ENCODE peak calls at places on chromosomes 2 and 18, in six cellular contexts. M, P, H, D, O and E are unnamed samples.

GRCh38 chr18:43760010-43760409 is 482.7 kb upstream of the SYT4 start:
- DNase-seq in M (no peak), P (no peak), H (no peak), D (no peak), O (no peak), E (no peak)

GRCh38 chr18:75612491-75612890 is 185.0 kb upstream of the SMIM21 start:
- DNase-seq in M (no peak), P (no peak), H (no peak), D (no peak), O (no peak), E (no peak)

GRCh38 chr2:128438091-128438490 is 119.4 kb upstream of the HS6ST1 start:
- DNase-seq in M (peak), P (no peak), H (no peak), D (no peak), O (no peak), E (no peak)

GRCh38 chr18:30623401-30624065 is 419.0 kb downstream of the DSC3 start:
- DNase-seq in M (no peak), P (no peak), H (no peak), D (no peak), O (no peak), E (no peak)

GRCh38 chr2:157895531-157895930 is 19.4 kb upstream of the ACVR1 start:
- DNase-seq in M (no peak), P (no peak), H (no peak), D (no peak), O (no peak), E (no peak)

GRCh38 chr2:218798767-218799504 is 17.0 kb downstream of the CYP27A1 start:
- DNase-seq in M (no peak), P (no peak), H (no peak), D (no peak), O (no peak), E (no peak)

GRCh38 chr18:44731160-44731865 is 50.6 kb downstream of the SETBP1 start:
- DNase-seq in M (no peak), P (no peak), H (no peak), D (peak), O (no peak), E (peak)

GRCh38 chr2:216829533-216829932 is 30.3 kb downstream of the TNP1 start:
- DNase-seq in M (peak), P (no peak), H (peak), D (no peak), O (no peak), E (no peak)

GRCh38 chr2:240999873-241000541 is 1.6 kb downstream of the SNED1 start:
- DNase-seq in M (no peak), P (no peak), H (no peak), D (no peak), O (no peak), E (no peak)

GRCh38 chr2:118310016-118310877 is 222.0 kb downstream of the INSIG2 start:
- DNase-seq in M (peak), P (peak), H (no peak), D (no peak), O (peak), E (peak)

GRCh38 chr18:44182363-44182762 is 498.3 kb upstream of the SETBP1 start:
- DNase-seq in M (no peak), P (no peak), H (no peak), D (no peak), O (no peak), E (no peak)

GRCh38 chr2:120140866-120141265 is 82.3 kb downstream of the TMEM185B start:
- DNase-seq in M (no peak), P (no peak), H (no peak), D (no peak), O (no peak), E (no peak)

GRCh38 chr2:145033438-145033837 is 513.5 kb upstream of the ZEB2 start:
- DNase-seq in M (no peak), P (no peak), H (no peak), D (no peak), O (no peak), E (no peak)

GRCh38 chr2:65101071-65101470 is 28.8 kb downstream of the RAB1A start:
- DNase-seq in M (no peak), P (no peak), H (no peak), D (no peak), O (no peak), E (no peak)

GRCh38 chr2:208466133-208466919 is 59.7 kb downstream of the PTH2R start:
- DNase-seq in M (peak), P (no peak), H (no peak), D (no peak), O (peak), E (peak)

GRCh38 chr2:98191880-98192279 is 104.9 kb downstream of the VWA3B start:
- DNase-seq in M (no peak), P (no peak), H (no peak), D (no peak), O (no peak), E (no peak)

GRCh38 chr2:189570565-189570964 is 10.0 kb downstream of the SLC40A1 start:
- DNase-seq in M (no peak), P (no peak), H (no peak), D (no peak), O (no peak), E (no peak)

GRCh38 chr2:1642066-1642861 is 102.1 kb downstream of the PXDN start:
- DNase-seq in M (no peak), P (no peak), H (no peak), D (no peak), O (no peak), E (no peak)

GRCh38 chr2:16546128-16546754 is 119.4 kb downstream of the CYRIA start:
- DNase-seq in M (peak), P (no peak), H (no peak), D (peak), O (no peak), E (peak)

GRCh38 chr18:46953195-46953594 is 35.8 kb downstream of the KATNAL2 start:
- DNase-seq in M (no peak), P (no peak), H (no peak), D (no peak), O (no peak), E (no peak)

GRCh38 chr18:12384261-12384660 is 7.2 kb upstream of the AFG3L2 start:
- DNase-seq in M (no peak), P (no peak), H (no peak), D (no peak), O (no peak), E (no peak)

GRCh38 chr2:218806346-218806978 is 24.5 kb downstream of the CYP27A1 start:
- DNase-seq in M (peak), P (peak), H (peak), D (peak), O (no peak), E (peak)

GRCh38 chr2:164826293-164827243 is 15.1 kb downstream of the COBLL1 start:
- DNase-seq in M (peak), P (no peak), H (peak), D (peak), O (no peak), E (no peak)

GRCh38 chr2:14693874-14694273 is 61.4 kb downstream of the LRATD1 start:
- DNase-seq in M (no peak), P (no peak), H (no peak), D (no peak), O (no peak), E (no peak)

GRCh38 chr2:6356127-6356761 is 509.5 kb downstream of the CMPK2 start:
- DNase-seq in M (no peak), P (peak), H (no peak), D (no peak), O (no peak), E (no peak)

GRCh38 chr2:132033949-132034348 is 127.8 kb downstream of the ANKRD30BL start:
- DNase-seq in M (no peak), P (no peak), H (no peak), D (no peak), O (no peak), E (no peak)

GRCh38 chr2:215624423-215624829 is 188.6 kb upstream of the FN1 start:
- DNase-seq in M (no peak), P (no peak), H (peak), D (peak), O (no peak), E (no peak)

GRCh38 chr2:44718431-44718830 is 223.1 kb upstream of the SIX3 start:
- DNase-seq in M (no peak), P (no peak), H (no peak), D (no peak), O (no peak), E (no peak)

GRCh38 chr2:21763501-21763900 is 639.7 kb downstream of the TDRD15 start:
- DNase-seq in M (no peak), P (no peak), H (no peak), D (no peak), O (no peak), E (no peak)

GRCh38 chr18:7697306-7697705 is 130.2 kb downstream of the PTPRM start:
- DNase-seq in M (no peak), P (no peak), H (no peak), D (no peak), O (no peak), E (no peak)

GRCh38 chr2:161898633-161899032 is 175.4 kb downstream of the DPP4 start:
- DNase-seq in M (no peak), P (no peak), H (no peak), D (no peak), O (no peak), E (no peak)

GRCh38 chr2:230155359-230155758 is 64.4 kb downstream of the SP110 start:
- DNase-seq in M (no peak), P (no peak), H (no peak), D (no peak), O (no peak), E (no peak)

GRCh38 chr2:28342081-28342967 is 50.3 kb upstream of the FOSL2 start:
- DNase-seq in M (peak), P (no peak), H (peak), D (no peak), O (no peak), E (no peak)
- H3K4me3 ChIP-seq in M (no peak), P (no peak), H (peak), D (no peak), O (no peak), E (no peak)

GRCh38 chr2:219886615-219887014 is 259.2 kb downstream of the SLC4A3 start:
- DNase-seq in M (no peak), P (no peak), H (no peak), D (no peak), O (no peak), E (no peak)
- TF ChIP-seq CTCF in M (no peak), P (no peak), H (no peak), D (no peak), O (peak), E (no peak)

GRCh38 chr18:57930476-57930875 is 113.5 kb upstream of the NEDD4L start:
- DNase-seq in M (no peak), P (no peak), H (no peak), D (no peak), O (no peak), E (no peak)
- H3K4me3 ChIP-seq in M (no peak), P (no peak), H (no peak), D (no peak), O (no peak), E (no peak)

DNA sequence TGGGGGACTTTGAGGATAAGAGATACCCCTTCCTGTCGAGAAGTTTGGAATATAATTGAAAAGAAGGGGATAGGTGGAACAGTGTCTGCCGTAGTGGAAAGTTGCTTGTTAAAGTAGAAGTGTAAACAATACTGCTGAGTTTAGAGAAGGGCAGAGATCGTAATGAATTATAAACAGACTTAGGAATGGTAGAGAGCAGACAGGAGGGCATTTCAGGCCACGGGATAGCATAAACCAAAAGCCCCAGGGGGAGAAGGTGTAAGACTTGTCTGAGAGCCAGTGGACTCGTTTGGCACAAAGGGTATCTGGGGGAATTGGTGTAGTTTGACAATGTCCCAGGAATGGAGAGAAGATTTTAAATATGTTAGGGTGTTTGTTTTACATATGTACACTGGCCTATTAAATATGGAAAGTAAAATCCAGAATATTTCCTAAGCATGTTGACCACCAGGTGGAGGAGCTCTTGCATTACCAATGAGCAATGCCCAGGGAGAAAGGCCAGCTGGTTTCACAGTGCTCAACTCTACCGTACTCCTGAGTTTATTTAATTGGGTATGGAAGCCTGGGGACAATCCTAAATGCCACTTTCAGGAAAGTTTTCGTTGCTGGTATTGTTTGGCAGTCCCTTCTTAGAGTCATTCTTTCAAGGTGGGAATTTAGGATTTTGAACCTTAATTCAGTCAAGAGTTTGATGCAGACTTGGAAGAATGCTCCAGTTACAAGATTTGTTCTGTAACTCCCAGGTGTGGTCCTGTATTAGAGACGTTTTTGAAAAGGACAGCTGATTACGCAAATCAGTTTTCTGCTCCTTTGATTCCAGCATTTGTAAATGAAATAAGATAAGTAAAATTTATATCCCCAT is 7.5 kb downstream of the COPS8 start:
- DNase-seq in M (no peak), P (no peak), H (no peak), D (peak), O (no peak), E (no peak)
- TF ChIP-seq CTCF in M (peak), P (no peak), H (peak), D (peak), O (no peak), E (peak)

GRCh38 chr2:112765251-112765650 is 842 bp upstream of the CKAP2L start:
- DNase-seq in M (no peak), P (no peak), H (no peak), D (no peak), O (no peak), E (peak)

GRCh38 chr2:112767693-112768380 is 3.4 kb upstream of the CKAP2L start:
- DNase-seq in M (no peak), P (no peak), H (no peak), D (no peak), O (no peak), E (no peak)

GRCh38 chr2:112764071-112765044 is at the start of gene CKAP2L:
- DNase-seq in M (peak), P (peak), H (peak), D (peak), O (peak), E (peak)

GRCh38 chr2:112772322-112772721 is 7.9 kb upstream of the CKAP2L start:
- DNase-seq in M (no peak), P (no peak), H (no peak), D (no peak), O (no peak), E (peak)

GRCh38 chr2:112768432-112768831 is 4.0 kb upstream of the CKAP2L start:
- DNase-seq in M (no peak), P (no peak), H (no peak), D (peak), O (no peak), E (no peak)
- H3K4me3 ChIP-seq in M (no peak), P (no peak), H (no peak), D (no peak), O (no peak), E (no peak)

DNA sequence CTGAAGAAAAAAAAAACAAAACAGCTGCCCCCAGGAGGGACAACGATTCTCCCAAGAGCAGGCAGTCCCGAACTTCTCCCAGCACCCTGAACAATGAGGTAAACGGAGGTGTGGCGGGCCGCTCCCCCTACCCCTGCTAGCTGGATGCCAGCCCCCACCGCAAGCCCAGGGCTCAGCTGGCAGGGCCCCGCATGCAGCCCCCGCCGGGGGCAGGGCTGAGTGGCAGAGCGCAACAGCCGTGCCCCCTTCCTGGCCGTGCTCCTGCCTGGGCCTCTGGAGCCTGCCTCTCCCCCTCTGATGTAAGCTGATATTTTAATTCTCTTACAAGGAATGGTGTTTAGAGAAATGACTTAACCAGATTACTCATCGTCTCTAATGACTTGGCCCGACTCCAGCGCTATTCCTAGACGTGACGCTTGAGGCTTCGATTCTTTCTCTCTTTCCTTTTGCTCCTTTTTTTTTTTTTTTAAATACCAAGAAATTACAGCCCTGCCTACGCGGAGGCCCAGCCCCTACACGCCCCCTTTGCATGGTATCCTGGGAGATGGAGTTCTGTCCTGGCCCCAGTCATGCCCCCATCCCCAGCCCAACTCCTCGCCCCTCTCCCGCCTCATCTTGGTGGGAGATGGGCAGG is 4.6 kb upstream of the ARID5A start:
- DNase-seq in M (peak), P (peak), H (peak), D (peak), O (peak), E (peak)
- TF ChIP-seq CTCF in M (no peak), P (no peak), H (no peak), D (no peak), O (no peak), E (no peak)